ENCODE peak calls at places on chromosomes 16 and 17, in five cellular contexts. C, A, Z, U and K are unnamed samples.

GRCh38 chr16:29710227-29711219 is 31.5 kb downstream of the QPRT start:
- DNase-seq in C (no peak), A (peak; percentile 70), U (peak; percentile 71), Z (peak; percentile 45), K (peak; percentile 74)

GRCh38 chr17:81254955-81255717 is 16.0 kb downstream of the NDUFAF8 start:
- DNase-seq in C (no peak), A (no peak), U (no peak), Z (peak; percentile 92), K (peak; percentile 81)

GRCh38 chr17:72970246-72970645 is 122.2 kb downstream of the SLC39A11 start:
- DNase-seq in C (no peak), U (no peak), Z (no peak), A (no peak), K (no peak)

GRCh38 chr16:2341456-2342447 is 1.2 kb upstream of the ABCA3 start:
- DNase-seq in C (no peak), A (no peak), U (no peak), Z (no peak), K (no peak)

GRCh38 chr17:8925141-8925540 is 40.4 kb downstream of the PIK3R5 start:
- DNase-seq in A (no peak), C (no peak), U (no peak), Z (no peak), K (no peak)

GRCh38 chr16:66899310-66899944 is 19.1 kb downstream of the PDP2 start:
- DNase-seq in U (no peak), A (peak; percentile 8), C (no peak), Z (no peak), K (peak; percentile 8)

GRCh38 chr17:77887464-77888241 is 70.8 kb upstream of the TNRC6C start:
- DNase-seq in Z (peak; percentile 98), U (peak; percentile 24), C (peak; percentile 43), A (no peak), K (peak; percentile 49)

GRCh38 chr17:38730526-38731379 is 612 bp downstream of the CISD3 start:
- DNase-seq in Z (peak; percentile 90), U (peak; percentile 53), A (peak; percentile 54), C (no peak), K (peak; percentile 53)

GRCh38 chr16:19068237-19068815 is 912 bp downstream of the COQ7 start:
- DNase-seq in C (no peak), A (no peak), U (no peak), Z (no peak), K (no peak)

GRCh38 chr16:47311738-47312505 is 148.9 kb downstream of the ITFG1 start:
- DNase-seq in A (no peak), Z (no peak), C (no peak), U (peak; percentile 66), K (peak; percentile 68)

GRCh38 chr16:85602831-85603755 is 10.0 kb upstream of the GSE1 start:
- DNase-seq in Z (no peak), U (no peak), C (no peak), A (no peak), K (no peak)

GRCh38 chr16:57901480-57902069 is 69.4 kb downstream of the CNGB1 start:
- DNase-seq in A (no peak), C (no peak), Z (no peak), U (no peak), K (no peak)

GRCh38 chr16:63702981-63703590 is 1418.8 kb downstream of the CDH11 start:
- DNase-seq in A (no peak), Z (no peak), U (no peak), C (no peak), K (no peak)

GRCh38 chr16:83561876-83562275 is 245.9 kb upstream of the HSBP1 start:
- DNase-seq in A (peak; percentile 1), U (peak; percentile 5), Z (no peak), C (no peak), K (peak; percentile 46)

GRCh38 chr17:17098426-17099035 is 56.3 kb downstream of the MPRIP start:
- DNase-seq in Z (no peak), U (no peak), A (no peak), C (no peak), K (no peak)

GRCh38 chr17:2395258-2396170 is 5.3 kb downstream of the MNT start:
- DNase-seq in Z (peak; percentile 83), C (no peak), U (no peak), A (no peak), K (peak; percentile 52)

GRCh38 chr16:27436921-27437650 is 35.1 kb downstream of the IL21R start:
- DNase-seq in C (no peak), Z (peak; percentile 53), A (no peak), U (no peak), K (no peak)

GRCh38 chr17:44607836-44608690 is 48.2 kb upstream of the MEIOC start:
- DNase-seq in U (no peak), C (no peak), A (no peak), Z (no peak), K (no peak)

GRCh38 chr17:28180449-28180848 is 138.0 kb downstream of the NLK start:
- DNase-seq in U (peak; percentile 5), A (no peak), Z (no peak), C (no peak), K (no peak)

GRCh38 chr16:55491691-55492090 is 12.7 kb downstream of the MMP2 start:
- DNase-seq in Z (no peak), A (no peak), C (no peak), U (no peak), K (no peak)

GRCh38 chr17:40777459-40777858 is 4.9 kb downstream of the KRT27 start:
- DNase-seq in Z (no peak), A (no peak), U (no peak), C (no peak), K (no peak)

GRCh38 chr16:54176376-54176901 is 110.1 kb downstream of the IRX3 start:
- DNase-seq in U (no peak), Z (no peak), C (no peak), A (no peak), K (no peak)